ENCODE peak calls at places on chromosomes 11 and 22, in five cellular contexts. G, S, I, T and N are unnamed samples.
A peak's percentile ranks its signal among the peaks of the same experiment; 100 is the strongest.

GRCh38 chr22:19723165-19723989 is at the start of gene GP1BB:
- DNase-seq in G (peak; percentile 45), T (no peak), S (peak; percentile 46), I (no peak), N (no peak)

GRCh38 chr11:124756033-124756752 is 4.1 kb upstream of the VSIG2 start:
- DNase-seq in T (no peak), I (no peak), S (no peak), G (no peak), N (no peak)

GRCh38 chr11:30254307-30255298 is 23.8 kb downstream of the FSHB start:
- DNase-seq in T (no peak), S (no peak), G (no peak), I (no peak), N (no peak)

GRCh38 chr11:46912526-46913150 is 5.7 kb downstream of the LRP4 start:
- DNase-seq in T (no peak), S (no peak), I (peak; percentile 62), G (no peak), N (no peak)

GRCh38 chr11:19644316-19644715 is 68.3 kb upstream of the NAV2 start:
- DNase-seq in S (no peak), G (no peak), T (no peak), I (no peak), N (no peak)

GRCh38 chr11:6682591-6682935 is 577 bp downstream of the MRPL17 start:
- DNase-seq in S (peak; percentile 18), T (no peak), G (no peak), I (no peak), N (no peak)

GRCh38 chr22:48379371-48379770 is 1448.3 kb downstream of the BRD1 start:
- DNase-seq in T (no peak), S (no peak), I (no peak), G (no peak), N (no peak)

GRCh38 chr11:1877211-1878133 is 14.2 kb downstream of the PRR33 start:
- DNase-seq in G (no peak), S (peak; percentile 52), T (no peak), I (no peak), N (peak; percentile 76)

GRCh38 chr11:68042219-68043028 is 3.6 kb downstream of the TCIRG1 start:
- DNase-seq in S (peak; percentile 29), T (no peak), G (no peak), I (no peak), N (no peak)

GRCh38 chr11:1375161-1375954 is 14.4 kb upstream of the BRSK2 start:
- DNase-seq in S (no peak), I (no peak), G (no peak), T (no peak), N (no peak)

GRCh38 chr22:22770280-22770871 is 117.2 kb upstream of the IGLL5 start:
- DNase-seq in T (no peak), G (peak; percentile 30), I (peak; percentile 39), S (peak; percentile 76), N (no peak)

GRCh38 chr11:73194593-73194992 is 23.5 kb upstream of the P2RY2 start:
- DNase-seq in S (no peak), I (no peak), G (peak; percentile 32), T (no peak), N (no peak)

GRCh38 chr11:92500463-92500862 is 275.8 kb downstream of the FAT3 start:
- DNase-seq in G (no peak), S (no peak), I (no peak), T (no peak), N (no peak)

GRCh38 chr11:66218846-66219620 is 49.4 kb upstream of the RAB1B start:
- DNase-seq in I (no peak), G (no peak), S (no peak), T (no peak), N (peak; percentile 21)

GRCh38 chr11:105609341-105609781 is 512 bp upstream of the GRIA4 start:
- DNase-seq in S (no peak), G (no peak), T (peak; percentile 75), I (no peak), N (no peak)

GRCh38 chr22:28949788-28950187 is 66.4 kb downstream of the ZNRF3 start:
- DNase-seq in G (peak; percentile 33), I (no peak), T (no peak), S (no peak), N (no peak)

GRCh38 chr11:3674189-3674588 is 3.0 kb upstream of the CHRNA10 start:
- DNase-seq in T (no peak), I (no peak), S (no peak), G (peak; percentile 21), N (no peak)

GRCh38 chr22:43829448-43829821 is 17.3 kb upstream of the EFCAB6 start:
- DNase-seq in S (no peak), I (no peak), T (no peak), G (no peak), N (no peak)

GRCh38 chr11:3136542-3137455 is 28.3 kb downstream of the OSBPL5 start:
- DNase-seq in S (no peak), T (no peak), G (no peak), I (no peak), N (peak; percentile 33)

GRCh38 chr11:123197711-123198110 is 2.7 kb upstream of the CLMP start:
- DNase-seq in S (no peak), I (no peak), G (no peak), T (no peak), N (no peak)

GRCh38 chr11:123193742-123194141 is 1.3 kb downstream of the CLMP start:
- DNase-seq in T (no peak), G (no peak), I (no peak), S (no peak), N (no peak)

GRCh38 chr11:123194308-123195181 is 503 bp downstream of the CLMP start:
- DNase-seq in I (peak; percentile 33), G (no peak), S (no peak), T (no peak), N (peak; percentile 78)

GRCh38 chr11:123195182-123196059 is at the start of gene CLMP:
- DNase-seq in S (peak; percentile 23), T (no peak), I (no peak), G (no peak), N (peak; percentile 58)

GRCh38 chr11:123196060-123196714 is 1.1 kb upstream of the CLMP start:
- DNase-seq in I (no peak), T (no peak), S (no peak), G (no peak), N (no peak)
- H3K27ac ChIP-seq in I (no peak overlapping the region), T (no peak overlapping the region), S (no peak overlapping the region), G (peak overlapping the region; percentile 98), N (no peak overlapping the region)

DNA sequence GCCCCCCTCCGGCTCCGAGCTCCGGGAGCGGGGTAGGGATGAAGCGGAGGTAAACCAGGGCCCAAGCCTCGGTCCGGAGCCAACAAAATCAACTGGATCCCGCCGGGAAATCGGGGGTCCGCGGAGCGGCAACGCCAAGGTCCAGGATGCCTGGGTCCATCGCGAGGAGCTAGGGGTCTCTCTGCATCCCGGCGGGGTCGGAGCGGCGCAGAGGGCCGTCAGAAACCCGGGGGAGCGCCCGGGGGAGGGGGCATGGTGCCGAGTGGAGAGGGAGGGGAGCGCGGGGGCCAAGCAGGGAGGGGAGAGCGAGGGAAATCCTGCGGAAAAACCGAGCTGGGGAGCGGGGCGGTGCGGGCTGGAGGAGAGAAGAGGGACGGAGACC is 51.8 kb downstream of the SLC22A12 start:
- DNase-seq in S (no peak), T (no peak), I (no peak), G (no peak), N (no peak)
- H3K4me3 ChIP-seq in S (peak overlapping the region; percentile 7), T (no peak overlapping the region), I (peak overlapping the region; percentile 48), G (peak overlapping the region; percentile 38), N (peak overlapping the region; percentile 5)

GRCh38 chr11:119316017-119316728 is 757 bp downstream of the MCAM start:
- DNase-seq in T (no peak), I (no peak), G (no peak), S (peak; percentile 47), N (peak; percentile 76)

GRCh38 chr11:119318240-119319135 is 1.6 kb upstream of the MCAM start:
- DNase-seq in G (no peak), S (peak; percentile 17), I (no peak), T (no peak), N (no peak)

GRCh38 chr11:119319136-119319701 is 2.3 kb upstream of the MCAM start:
- DNase-seq in I (no peak), T (no peak), S (no peak), G (no peak), N (no peak)

GRCh38 chr11:119316729-119317591 is at the start of gene MCAM:
- DNase-seq in G (no peak), I (no peak), S (no peak), T (no peak), N (peak; percentile 83)

GRCh38 chr11:119317592-119318239 is 786 bp upstream of the MCAM start:
- DNase-seq in I (no peak), G (no peak), S (no peak), T (no peak), N (no peak)
- H3K4me1 ChIP-seq in I (peaks cover 46% of the 10 kb centered on the region), G (peaks cover 43% of the 10 kb centered on the region), S (no peaks in the 10 kb centered on the region), T (peaks cover 21% of the 10 kb centered on the region), N (peaks cover 70% of the 10 kb centered on the region)

GRCh38 chr22:40156001-40156516 is 21.7 kb upstream of the TNRC6B start:
- DNase-seq in T (peak; percentile 11), S (peak; percentile 73), I (no peak), G (peak; percentile 80), N (peak; percentile 47)
- H3K27ac ChIP-seq in T (no peak overlapping the region), S (peak overlapping the region; percentile 50), I (no peak overlapping the region), G (no peak overlapping the region), N (peak overlapping the region; percentile 9)

DNA sequence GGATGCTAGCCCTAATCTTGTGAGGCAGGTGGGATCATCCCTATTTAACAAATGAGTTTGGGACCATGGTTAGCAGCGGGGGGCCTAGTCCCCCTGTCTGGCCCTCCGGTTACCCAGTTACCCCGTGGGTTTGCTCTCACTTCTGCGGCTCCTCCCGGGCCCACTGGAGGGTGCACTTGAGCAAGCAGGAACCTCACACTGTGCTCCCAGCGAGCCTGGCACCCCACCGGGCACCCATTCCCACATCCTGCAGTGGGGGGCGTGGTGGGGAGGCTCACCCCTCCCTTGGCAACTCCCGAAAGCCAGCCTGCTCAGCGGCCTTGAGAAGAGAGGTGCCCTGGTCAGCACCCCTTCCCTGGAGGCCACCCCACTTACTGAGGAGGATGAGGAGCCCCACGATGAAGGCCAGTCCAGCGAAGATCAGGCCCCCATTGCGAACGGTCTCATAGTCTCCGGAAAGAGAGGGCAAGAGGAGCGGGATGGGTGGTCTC is 2.5 kb downstream of the FXYD2 start:
- DNase-seq in G (no peak), T (peak; percentile 44), I (no peak), S (peak; percentile 62), N (peak; percentile 87)
- H3K4me3 ChIP-seq in G (no peak overlapping the region), T (no peak overlapping the region), I (no peak overlapping the region), S (no peak overlapping the region), N (no peak overlapping the region)

DNA sequence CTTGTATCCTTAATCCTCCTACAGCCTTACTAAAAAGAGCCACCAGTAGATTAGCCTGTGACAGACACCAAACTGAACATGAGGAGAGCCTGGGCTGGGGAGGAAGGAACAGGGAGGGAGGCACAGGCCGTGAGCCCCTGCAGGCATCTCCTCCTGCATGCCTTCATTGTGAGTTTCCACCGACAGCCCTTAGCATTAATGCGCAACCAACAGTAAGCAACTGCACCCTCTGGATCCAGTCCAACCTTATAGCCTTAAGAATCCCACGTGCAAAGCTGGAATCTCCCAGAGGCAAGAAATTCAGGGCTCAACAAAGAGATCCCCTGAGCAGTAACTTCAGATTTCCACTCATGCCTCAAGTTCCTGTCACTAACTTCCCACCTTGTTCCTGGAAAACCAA is 84.6 kb downstream of the ETS1 start:
- DNase-seq in G (peak; percentile 46), S (no peak), I (no peak), T (no peak), N (no peak)
- H3K4me1 ChIP-seq in G (peaks cover 94% of the 10 kb centered on the region), S (peaks cover 3% of the 10 kb centered on the region), I (peaks cover 9% of the 10 kb centered on the region), T (peaks cover 15% of the 10 kb centered on the region), N (peaks cover 66% of the 10 kb centered on the region)